ENCODE peak calls at places on chromosomes 4 and X, in five cellular contexts. One of them, this sample, is unnamed. For H3K4me1, the result is how much of the 10 kb centered on the place peaks cover.

GRCh38 chr4:173883821-173884220 is 353.8 kb upstream of the HAND2 start:
- DNase-seq in mucosa of descending colon: no peak
- DNase-seq in stomach: no peak
- DNase-seq in left lung: no peak
- DNase-seq in pancreas: no peak
- DNase-seq in this sample: no peak

GRCh38 chrX:94576367-94577004 is 902.5 kb downstream of the FAM133A start:
- DNase-seq in mucosa of descending colon: no peak
- DNase-seq in stomach: no peak
- DNase-seq in left lung: no peak
- DNase-seq in pancreas: no peak
- DNase-seq in this sample: no peak

GRCh38 chrX:154013001-154013421 is 6.7 kb downstream of the IRAK1 start:
- DNase-seq in mucosa of descending colon: no peak
- DNase-seq in stomach: no peak
- DNase-seq in left lung: peak
- DNase-seq in pancreas: no peak
- DNase-seq in this sample: no peak

GRCh38 chrX:44651347-44651746 is 108.7 kb upstream of the FUNDC1 start:
- DNase-seq in mucosa of descending colon: no peak
- DNase-seq in stomach: no peak
- DNase-seq in left lung: no peak
- DNase-seq in pancreas: no peak
- DNase-seq in this sample: no peak

GRCh38 chr4:128600996-128601857 is 208.3 kb upstream of the JADE1 start:
- DNase-seq in mucosa of descending colon: peak
- DNase-seq in stomach: peak
- DNase-seq in left lung: peak
- DNase-seq in pancreas: peak
- DNase-seq in this sample: peak

GRCh38 chr4:158826057-158826456 is 57.2 kb downstream of the FNIP2 start:
- DNase-seq in mucosa of descending colon: no peak
- DNase-seq in stomach: no peak
- DNase-seq in left lung: no peak
- DNase-seq in pancreas: no peak
- DNase-seq in this sample: no peak

GRCh38 chrX:134624046-134624430 is 34.2 kb downstream of the PLAC1 start:
- DNase-seq in mucosa of descending colon: no peak
- DNase-seq in stomach: no peak
- DNase-seq in left lung: no peak
- DNase-seq in pancreas: no peak
- DNase-seq in this sample: no peak

GRCh38 chrX:132216806-132217202 is 2.4 kb downstream of the RAP2C start:
- DNase-seq in mucosa of descending colon: no peak
- DNase-seq in stomach: no peak
- DNase-seq in left lung: no peak
- DNase-seq in pancreas: no peak
- DNase-seq in this sample: no peak

GRCh38 chr4:87961993-87962791 is 13.3 kb upstream of the SPP1 start:
- DNase-seq in mucosa of descending colon: no peak
- DNase-seq in stomach: no peak
- DNase-seq in left lung: no peak
- DNase-seq in pancreas: no peak
- DNase-seq in this sample: no peak

GRCh38 chr4:67940505-67940904 is 22.8 kb downstream of the TMPRSS11A start:
- DNase-seq in mucosa of descending colon: no peak
- DNase-seq in stomach: no peak
- DNase-seq in left lung: no peak
- DNase-seq in pancreas: no peak
- DNase-seq in this sample: no peak

GRCh38 chr4:78665216-78665615 is 110.9 kb upstream of the BMP2K start:
- DNase-seq in mucosa of descending colon: no peak
- DNase-seq in stomach: no peak
- DNase-seq in left lung: no peak
- DNase-seq in pancreas: no peak
- DNase-seq in this sample: no peak

GRCh38 chr4:111937368-111937767 is 207.9 kb upstream of the FAM241A start:
- DNase-seq in mucosa of descending colon: no peak
- DNase-seq in stomach: no peak
- DNase-seq in left lung: no peak
- DNase-seq in pancreas: no peak
- DNase-seq in this sample: no peak

GRCh38 chr4:173528378-173529321 is 1.4 kb downstream of the HAND2 start:
- DNase-seq in mucosa of descending colon: no peak
- DNase-seq in stomach: no peak
- DNase-seq in left lung: no peak
- DNase-seq in pancreas: peak
- DNase-seq in this sample: no peak

GRCh38 chr4:164779080-164779479 is 25.1 kb downstream of the SMIM31 start:
- DNase-seq in mucosa of descending colon: no peak
- DNase-seq in stomach: no peak
- DNase-seq in left lung: no peak
- DNase-seq in pancreas: no peak
- DNase-seq in this sample: no peak

GRCh38 chr4:54277691-54278090 is 48.6 kb downstream of the PDGFRA start:
- DNase-seq in mucosa of descending colon: no peak
- DNase-seq in stomach: no peak
- DNase-seq in left lung: no peak
- DNase-seq in pancreas: no peak
- DNase-seq in this sample: peak

GRCh38 chr4:186132577-186133277 is 28.2 kb downstream of the FAM149A start:
- DNase-seq in mucosa of descending colon: no peak
- DNase-seq in stomach: no peak
- DNase-seq in left lung: no peak
- DNase-seq in pancreas: no peak
- DNase-seq in this sample: no peak

GRCh38 chr4:70515342-70516245 is 2.8 kb upstream of the AMTN start:
- DNase-seq in mucosa of descending colon: no peak
- DNase-seq in stomach: no peak
- DNase-seq in left lung: no peak
- DNase-seq in pancreas: no peak
- DNase-seq in this sample: no peak

GRCh38 chrX:131068945-131069719 is 11.0 kb downstream of the ARHGAP36 start:
- DNase-seq in mucosa of descending colon: no peak
- DNase-seq in stomach: no peak
- DNase-seq in left lung: no peak
- DNase-seq in pancreas: peak
- DNase-seq in this sample: no peak

GRCh38 chr4:37812713-37813112 is 13.8 kb upstream of the PGM2 start:
- DNase-seq in mucosa of descending colon: no peak
- DNase-seq in stomach: no peak
- DNase-seq in left lung: no peak
- DNase-seq in pancreas: no peak
- DNase-seq in this sample: no peak

GRCh38 chr4:143773998-143774898 is 73.8 kb upstream of the FREM3 start:
- DNase-seq in mucosa of descending colon: peak
- DNase-seq in stomach: peak
- DNase-seq in left lung: peak
- DNase-seq in pancreas: peak
- DNase-seq in this sample: no peak

GRCh38 chr4:6278801-6279197 is 9.1 kb downstream of the WFS1 start:
- DNase-seq in mucosa of descending colon: peak
- DNase-seq in stomach: no peak
- DNase-seq in left lung: peak
- DNase-seq in pancreas: no peak
- DNase-seq in this sample: no peak

GRCh38 chr4:6277935-6278800 is 8.5 kb downstream of the WFS1 start:
- DNase-seq in mucosa of descending colon: no peak
- DNase-seq in stomach: no peak
- DNase-seq in left lung: peak
- DNase-seq in pancreas: no peak
- DNase-seq in this sample: no peak

GRCh38 chr4:6275898-6276563 is 6.4 kb downstream of the WFS1 start:
- DNase-seq in mucosa of descending colon: no peak
- DNase-seq in stomach: no peak
- DNase-seq in left lung: peak
- DNase-seq in pancreas: no peak
- DNase-seq in this sample: no peak

GRCh38 chr4:6275351-6275750 is 5.7 kb downstream of the WFS1 start:
- DNase-seq in mucosa of descending colon: no peak
- DNase-seq in stomach: no peak
- DNase-seq in left lung: no peak
- DNase-seq in pancreas: no peak
- DNase-seq in this sample: no peak

GRCh38 chr4:6277139-6277802 is 7.6 kb downstream of the WFS1 start:
- DNase-seq in mucosa of descending colon: no peak
- DNase-seq in stomach: no peak
- DNase-seq in left lung: peak
- DNase-seq in pancreas: no peak
- DNase-seq in this sample: no peak
- H3K4me1 ChIP-seq in mucosa of descending colon: under half
- H3K4me1 ChIP-seq in stomach: half or more
- H3K4me1 ChIP-seq in left lung: half or more
- H3K4me1 ChIP-seq in pancreas: under half
- H3K4me1 ChIP-seq in this sample: half or more

DNA sequence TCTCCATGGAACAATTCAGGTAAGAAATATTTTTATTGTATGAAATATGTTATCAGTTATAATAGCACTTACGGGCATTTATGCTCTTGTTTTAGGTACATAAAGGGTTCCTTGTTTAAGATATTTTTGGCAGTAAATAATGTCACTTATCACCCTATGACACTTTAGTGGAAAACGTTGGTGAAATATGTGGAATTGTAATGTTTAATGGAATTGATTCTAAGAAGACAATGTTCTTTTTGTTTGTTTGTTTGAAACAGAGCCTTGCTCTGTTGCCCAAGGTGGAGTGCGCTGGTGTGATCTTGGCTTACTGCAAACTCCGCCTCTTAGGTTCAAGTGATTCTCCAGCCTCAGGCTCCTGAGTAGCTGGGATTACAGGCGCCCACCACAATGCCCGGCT is 17.4 kb downstream of the NPNT start:
- DNase-seq in mucosa of descending colon: no peak
- DNase-seq in stomach: no peak
- DNase-seq in left lung: no peak
- DNase-seq in pancreas: no peak
- DNase-seq in this sample: no peak
- H3K4me3 ChIP-seq in mucosa of descending colon: no peak
- H3K4me3 ChIP-seq in stomach: no peak
- H3K4me3 ChIP-seq in left lung: no peak
- H3K4me3 ChIP-seq in pancreas: no peak
- H3K4me3 ChIP-seq in this sample: peak

GRCh38 chr4:157804986-157805385 is 367.8 kb downstream of the GASK1B start:
- DNase-seq in mucosa of descending colon: no peak
- DNase-seq in stomach: no peak
- DNase-seq in left lung: no peak
- DNase-seq in pancreas: no peak
- DNase-seq in this sample: no peak
- TF ChIP-seq CTCF in mucosa of descending colon: no peak
- TF ChIP-seq CTCF in stomach: peak
- TF ChIP-seq CTCF in left lung: no peak
- TF ChIP-seq CTCF in pancreas: no peak
- TF ChIP-seq CTCF in this sample: no peak

GRCh38 chr4:184280104-184280503 is 62.4 kb upstream of the ENPP6 start:
- DNase-seq in mucosa of descending colon: no peak
- DNase-seq in stomach: no peak
- DNase-seq in left lung: no peak
- DNase-seq in pancreas: no peak
- DNase-seq in this sample: no peak

GRCh38 chr4:184282251-184282713 is 64.6 kb upstream of the ENPP6 start:
- DNase-seq in mucosa of descending colon: peak
- DNase-seq in stomach: peak
- DNase-seq in left lung: no peak
- DNase-seq in pancreas: no peak
- DNase-seq in this sample: no peak

GRCh38 chr4:184280591-184281071 is 63.0 kb upstream of the ENPP6 start:
- DNase-seq in mucosa of descending colon: no peak
- DNase-seq in stomach: no peak
- DNase-seq in left lung: no peak
- DNase-seq in pancreas: no peak
- DNase-seq in this sample: no peak

GRCh38 chr4:184281231-184282139 is 63.8 kb upstream of the ENPP6 start:
- DNase-seq in mucosa of descending colon: no peak
- DNase-seq in stomach: no peak
- DNase-seq in left lung: no peak
- DNase-seq in pancreas: no peak
- DNase-seq in this sample: no peak

GRCh38 chr4:184279496-184280082 is 61.9 kb upstream of the ENPP6 start:
- DNase-seq in mucosa of descending colon: no peak
- DNase-seq in stomach: no peak
- DNase-seq in left lung: no peak
- DNase-seq in pancreas: no peak
- DNase-seq in this sample: no peak
- H3K4me1 ChIP-seq in mucosa of descending colon: under half
- H3K4me1 ChIP-seq in stomach: under half
- H3K4me1 ChIP-seq in left lung: under half
- H3K4me1 ChIP-seq in pancreas: under half
- H3K4me1 ChIP-seq in this sample: under half

GRCh38 chrX:70219938-70220764 is 14.3 kb upstream of the AWAT1 start:
- DNase-seq in mucosa of descending colon: peak
- DNase-seq in stomach: no peak
- DNase-seq in left lung: no peak
- DNase-seq in pancreas: no peak
- DNase-seq in this sample: no peak
- H3K4me3 ChIP-seq in mucosa of descending colon: no peak
- H3K4me3 ChIP-seq in stomach: no peak
- H3K4me3 ChIP-seq in left lung: no peak
- H3K4me3 ChIP-seq in pancreas: no peak
- H3K4me3 ChIP-seq in this sample: no peak

DNA sequence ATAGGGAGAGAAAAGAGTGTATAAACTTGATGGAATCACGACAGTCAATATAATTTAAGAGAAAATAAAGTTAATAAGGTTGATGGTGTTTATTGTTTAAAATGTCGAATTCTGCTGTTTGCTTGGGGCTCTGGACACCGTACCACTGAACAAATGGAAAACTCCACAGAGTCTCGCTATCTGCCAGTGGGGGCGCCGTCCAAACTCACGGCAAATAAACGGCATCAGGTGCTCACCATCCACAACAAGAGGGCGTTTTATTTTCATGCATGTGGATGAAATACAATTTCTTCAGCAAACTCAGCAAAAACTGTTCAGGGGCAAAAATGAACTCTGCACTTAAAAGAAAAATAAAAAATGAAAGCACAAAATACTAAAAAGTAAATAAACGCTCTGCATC is 46.6 kb upstream of the FAM47C start:
- DNase-seq in mucosa of descending colon: no peak
- DNase-seq in stomach: no peak
- DNase-seq in left lung: no peak
- DNase-seq in pancreas: no peak
- DNase-seq in this sample: no peak
- TF ChIP-seq CTCF in mucosa of descending colon: no peak
- TF ChIP-seq CTCF in stomach: no peak
- TF ChIP-seq CTCF in left lung: no peak
- TF ChIP-seq CTCF in pancreas: no peak
- TF ChIP-seq CTCF in this sample: no peak

This sample was measured in ascending aorta.